ENCODE peak calls at places on chromosomes 12 and 14, in five cellular contexts. O is lung, S is uterus, T is right atrium auricular region, Q is heart right ventricle. Z is an unnamed sample.

GRCh38 chr12:70757830-70758493 is 120.7 kb upstream of the PTPRB start:
- DNase-seq in O (no peak), Q (no peak), S (no peak), T (no peak), Z (no peak)

GRCh38 chr12:53306826-53307225 is 7.3 kb downstream of the MYG1 start:
- DNase-seq in S (no peak), T (no peak), Q (no peak), O (no peak), Z (no peak)

GRCh38 chr14:69441948-69442347 is 42.6 kb upstream of the PLEKHD1 start:
- DNase-seq in T (no peak), Q (no peak), S (no peak), O (no peak), Z (no peak)

GRCh38 chr12:24361860-24362581 is 412.6 kb upstream of the SOX5 start:
- DNase-seq in Q (no peak), T (no peak), S (no peak), O (no peak), Z (no peak)

GRCh38 chr14:64220466-64220865 is 73.7 kb downstream of the ESR2 start:
- DNase-seq in Q (peak), S (peak), O (no peak), T (no peak), Z (no peak)

GRCh38 chr14:49036991-49037390 is 549.2 kb downstream of the RPS29 start:
- DNase-seq in S (no peak), Q (no peak), T (no peak), O (no peak), Z (no peak)

GRCh38 chr12:113247123-113248045 is 26.1 kb downstream of the TPCN1 start:
- DNase-seq in Q (no peak), S (no peak), O (no peak), T (no peak), Z (no peak)

GRCh38 chr14:99273025-99273723 is 1.2 kb upstream of the BCL11B start:
- DNase-seq in S (no peak), T (no peak), Q (no peak), O (no peak), Z (no peak)

DNA sequence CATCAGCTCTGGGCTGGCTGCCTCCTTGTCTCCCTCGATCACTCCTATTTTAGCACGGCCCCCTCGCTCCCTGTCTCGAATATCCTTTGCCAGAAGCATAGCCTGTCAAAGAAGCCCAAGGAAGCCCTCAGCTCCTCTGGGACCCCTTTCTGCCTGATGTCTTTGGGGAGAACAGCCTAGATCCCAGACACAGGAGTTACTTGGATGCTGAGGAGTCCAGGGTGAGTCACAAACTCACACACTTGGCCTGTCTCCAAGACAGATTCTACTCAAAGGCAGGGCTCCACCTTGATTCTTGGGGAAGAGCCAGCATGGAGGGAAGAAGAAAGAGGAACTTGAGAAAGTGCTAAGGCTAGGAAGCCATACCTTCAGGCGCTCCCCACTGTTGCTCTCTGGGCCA is 8.1 kb downstream of the AVIL start:
- DNase-seq in T (no peak), S (no peak), Q (no peak), O (no peak), Z (no peak)
- H3K27ac ChIP-seq in T (no peak), S (no peak), Q (no peak), O (no peak), Z (no peak)

GRCh38 chr12:20602671-20603402 is 92.3 kb upstream of the SLCO1C1 start:
- DNase-seq in Q (no peak), S (no peak), T (no peak), O (no peak), Z (no peak)
- H3K27ac ChIP-seq in Q (peak), S (peak), T (peak), O (peak), Z (peak)

GRCh38 chr12:56078931-56079728 is 835 bp upstream of the ERBB3 start:
- DNase-seq in T (peak), S (peak), Q (peak), O (peak), Z (peak)
- H3K27ac ChIP-seq in T (peak), S (peak), Q (peak), O (peak), Z (peak)

GRCh38 chr12:69331846-69332684 is 16.1 kb upstream of the LYZ start:
- DNase-seq in Q (no peak), O (no peak), S (no peak), T (no peak), Z (peak)

GRCh38 chr12:69330475-69331473 is 17.4 kb upstream of the LYZ start:
- DNase-seq in Q (no peak), O (no peak), S (no peak), T (no peak), Z (peak)

GRCh38 chr12:69331482-69331845 is 16.7 kb upstream of the LYZ start:
- DNase-seq in Q (no peak), S (no peak), T (no peak), O (no peak), Z (no peak)

GRCh38 chr12:69332815-69333358 is 15.3 kb upstream of the LYZ start:
- DNase-seq in O (no peak), Q (no peak), T (no peak), S (no peak), Z (no peak)

DNA sequence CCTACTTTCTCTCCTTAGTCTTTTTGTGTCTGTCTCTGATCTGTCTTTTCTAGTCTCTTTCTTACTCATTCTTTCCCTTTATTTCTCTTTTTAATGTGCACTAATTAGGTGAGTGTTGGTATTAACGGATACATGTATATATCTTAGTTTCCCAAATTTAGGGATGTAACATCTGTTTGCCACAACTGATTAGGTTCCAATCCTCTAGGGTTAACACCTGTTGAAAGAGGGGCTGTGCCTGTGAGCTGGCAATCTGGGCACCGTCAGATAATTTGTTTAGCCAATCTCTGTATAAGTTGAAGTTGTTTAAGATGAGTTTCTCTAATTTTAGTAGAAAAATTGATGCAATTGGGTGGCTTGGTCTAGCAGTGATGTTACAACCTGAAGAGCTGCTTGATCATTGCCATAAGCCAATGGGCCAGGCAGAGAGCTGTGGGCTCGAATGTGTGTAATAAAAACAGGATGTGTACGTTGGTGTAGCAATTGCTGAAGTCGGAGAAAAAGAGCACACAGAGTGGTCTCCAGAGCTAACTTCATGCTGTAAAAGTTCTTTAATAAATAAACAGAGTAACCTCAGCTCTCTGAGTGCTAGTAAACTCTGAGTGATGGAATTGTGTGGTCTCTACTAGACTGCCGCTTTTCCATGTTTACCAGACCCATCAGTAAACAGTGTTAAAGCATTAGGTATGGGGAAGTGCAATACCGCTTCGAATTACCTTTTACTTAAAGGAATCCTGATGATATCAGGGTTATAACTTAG is 18.3 kb upstream of the LYZ start:
- DNase-seq in S (no peak), O (no peak), Q (no peak), T (no peak), Z (no peak)
- H3K27ac ChIP-seq in S (no peak), O (no peak), Q (no peak), T (no peak), Z (no peak)

GRCh38 chr12:110222433-110222832 is 58.6 kb upstream of the ATP2A2 start:
- DNase-seq in T (no peak), S (no peak), O (no peak), Q (no peak), Z (no peak)

GRCh38 chr12:110227138-110227537 is 53.9 kb upstream of the ATP2A2 start:
- DNase-seq in T (no peak), O (no peak), S (no peak), Q (no peak), Z (no peak)

GRCh38 chr12:110223777-110224378 is 57.2 kb upstream of the ATP2A2 start:
- DNase-seq in T (no peak), Q (no peak), S (no peak), O (no peak), Z (no peak)

GRCh38 chr12:110222027-110222426 is 59.0 kb upstream of the ATP2A2 start:
- DNase-seq in O (no peak), T (no peak), Q (no peak), S (no peak), Z (no peak)

DNA sequence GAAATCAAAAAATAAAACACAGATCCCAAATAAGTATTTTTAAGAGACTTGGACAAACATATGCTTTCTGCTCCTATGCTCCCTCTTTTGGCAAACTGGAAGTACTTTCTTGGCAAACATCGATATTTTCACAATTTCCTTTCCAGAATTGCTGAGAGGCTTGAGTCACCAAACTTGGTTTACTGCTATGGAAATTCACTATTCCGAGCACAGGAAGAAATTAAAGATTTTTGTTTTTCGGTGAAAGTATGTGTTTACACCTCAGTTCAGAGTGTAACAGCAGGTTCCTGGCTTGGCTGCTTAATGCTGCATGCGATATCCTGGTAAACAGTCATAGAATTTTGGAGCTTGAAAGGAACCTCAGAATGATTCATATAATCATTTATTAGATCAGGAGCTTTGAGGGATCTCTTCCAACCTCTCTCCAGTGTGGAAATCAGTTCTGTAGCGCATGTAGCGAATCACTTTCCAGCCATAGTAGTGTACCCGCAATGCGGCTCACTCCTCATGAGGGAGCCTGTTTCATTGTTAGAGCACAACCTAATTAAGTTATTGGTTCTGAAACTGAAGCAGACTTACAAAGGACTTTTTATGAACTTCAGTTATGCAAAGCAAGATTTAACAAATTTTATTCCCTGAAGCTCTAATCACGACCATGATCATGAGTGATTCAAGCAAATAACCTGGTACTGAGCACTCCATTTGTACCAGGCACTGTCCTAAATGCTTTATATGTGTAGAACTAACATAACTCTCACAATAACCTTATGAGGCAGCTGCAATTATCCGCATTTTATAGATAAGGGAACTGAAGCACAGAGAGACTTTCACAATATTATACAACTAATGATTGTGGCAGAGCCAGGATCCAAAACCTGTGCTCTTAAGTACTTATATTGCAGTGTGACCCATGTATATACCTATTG is 56.4 kb upstream of the ATP2A2 start:
- DNase-seq in Q (no peak), S (peak), O (no peak), T (no peak), Z (no peak)
- H3K27ac ChIP-seq in Q (peak), S (peak), O (peak), T (peak), Z (peak)

GRCh38 chr14:91519239-91520036 is 9.3 kb upstream of the PPP4R3A start:
- DNase-seq in S (no peak), T (no peak), O (no peak), Q (no peak), Z (no peak)

GRCh38 chr14:91517013-91517412 is 6.9 kb upstream of the PPP4R3A start:
- DNase-seq in Q (no peak), T (no peak), S (no peak), O (no peak), Z (no peak)

GRCh38 chr14:91523972-91524371 is 13.9 kb upstream of the PPP4R3A start:
- DNase-seq in S (no peak), O (no peak), T (no peak), Q (no peak), Z (no peak)

GRCh38 chr14:91521058-91521721 is 11.1 kb upstream of the PPP4R3A start:
- DNase-seq in Q (no peak), O (no peak), T (no peak), S (no peak), Z (no peak)

DNA sequence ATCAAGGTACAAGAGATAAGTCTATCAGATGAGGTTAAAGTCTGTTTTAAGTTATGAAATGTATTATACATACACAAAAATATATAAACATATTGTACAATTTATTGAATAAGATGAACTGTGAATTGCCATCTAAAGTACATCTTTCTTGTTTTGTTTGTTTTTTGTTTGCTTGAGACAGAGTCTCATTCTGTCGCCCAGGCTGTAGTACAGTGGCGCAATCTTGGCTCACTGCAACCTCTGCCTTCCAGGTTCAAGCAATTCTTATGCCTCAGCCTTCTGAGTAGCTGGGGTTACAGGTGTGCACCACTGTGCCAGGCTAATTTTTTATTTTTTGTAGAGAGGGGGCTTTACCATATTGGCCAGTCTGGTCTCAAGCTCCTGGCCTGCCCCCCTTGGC is 10.0 kb upstream of the PPP4R3A start:
- DNase-seq in O (no peak), S (no peak), T (no peak), Q (no peak), Z (no peak)
- H3K27ac ChIP-seq in O (no peak), S (no peak), T (no peak), Q (no peak), Z (no peak)

GRCh38 chr14:66405158-66405557 is 81.0 kb upstream of the CCDC196 start:
- DNase-seq in Q (no peak), T (no peak), S (no peak), O (no peak), Z (no peak)
- H3K27ac ChIP-seq in Q (no peak), T (no peak), S (no peak), O (no peak), Z (no peak)

GRCh38 chr12:120766569-120766965 is 40.9 kb downstream of the ACADS start:
- DNase-seq in Q (no peak), S (no peak), T (no peak), O (no peak), Z (no peak)
- H3K27ac ChIP-seq in Q (no peak), S (no peak), T (no peak), O (no peak), Z (no peak)

GRCh38 chr12:39224971-39225370 is 217.9 kb downstream of the KIF21A start:
- DNase-seq in T (no peak), Q (no peak), O (no peak), S (no peak), Z (no peak)
- H3K27ac ChIP-seq in T (no peak), Q (no peak), O (no peak), S (no peak), Z (no peak)